ENCODE peak calls at places on chromosomes 13 and 19, in eight cellular contexts. P, F, O, I, G, B, Z and K are unnamed samples.

GRCh38 chr13:30824651-30825050 is 81.4 kb upstream of the MEDAG start:
- DNase-seq in P (no peak), F (no peak), O (no peak), I (no peak), G (no peak), B (no peak), Z (no peak), K (no peak)

GRCh38 chr13:85853161-85853894 is 54.1 kb upstream of the SLITRK6 start:
- DNase-seq in P (no peak), F (no peak), O (no peak), I (no peak), G (no peak), B (no peak), Z (no peak), K (no peak)

GRCh38 chr19:51025809-51026553 is 435 bp downstream of the KLK11 start:
- DNase-seq in P (no peak), F (no peak), O (no peak), I (no peak), G (no peak), B (no peak), Z (no peak), K (no peak)

GRCh38 chr13:45292176-45292575 is 48.8 kb downstream of the TPT1 start:
- DNase-seq in P (peak), F (no peak), O (no peak), I (no peak), G (no peak), B (no peak), Z (no peak), K (no peak)

GRCh38 chr19:41708481-41708880 is at the start of gene CEACAM5:
- DNase-seq in P (no peak), F (no peak), O (no peak), I (no peak), G (no peak), B (no peak), Z (no peak), K (no peak)

GRCh38 chr19:46000497-46001246 is 5.4 kb downstream of the CCDC61 start:
- DNase-seq in P (no peak), F (peak), O (peak), I (peak), G (peak), B (peak), Z (no peak), K (peak)

GRCh38 chr13:91031508-91031907 is 316.0 kb upstream of the MIR17HG start:
- DNase-seq in P (no peak), F (peak), O (no peak), I (no peak), G (no peak), B (no peak), Z (no peak), K (no peak)

GRCh38 chr13:112704634-112705145 is 14.9 kb downstream of the ATP11A start:
- DNase-seq in P (no peak), F (no peak), O (no peak), I (no peak), G (no peak), B (no peak), Z (no peak), K (no peak)

GRCh38 chr19:58059003-58059671 is at the start of gene ZNF135:
- DNase-seq in P (no peak), F (no peak), O (peak), I (peak), G (peak), B (no peak), Z (peak), K (no peak)

GRCh38 chr13:45863716-45864590 is 12.4 kb upstream of the SIAH3 start:
- DNase-seq in P (no peak), F (no peak), O (no peak), I (no peak), G (no peak), B (no peak), Z (no peak), K (no peak)

GRCh38 chr13:44125943-44126469 is 246.3 kb downstream of the LACC1 start:
- DNase-seq in P (no peak), F (no peak), O (no peak), I (no peak), G (no peak), B (no peak), Z (no peak), K (no peak)

GRCh38 chr19:15213715-15214381 is 13.1 kb upstream of the NOTCH3 start:
- DNase-seq in P (no peak), F (no peak), O (no peak), I (no peak), G (no peak), B (no peak), Z (no peak), K (no peak)

GRCh38 chr19:49857061-49857833 is 6.3 kb downstream of the PTOV1 start:
- DNase-seq in P (no peak), F (no peak), O (no peak), I (no peak), G (no peak), B (no peak), Z (no peak), K (no peak)

GRCh38 chr13:45807520-45808099 is 43.9 kb downstream of the SIAH3 start:
- DNase-seq in P (no peak), F (peak), O (no peak), I (no peak), G (no peak), B (peak), Z (no peak), K (no peak)

GRCh38 chr19:49106648-49107135 is 7.5 kb upstream of the LIN7B start:
- DNase-seq in P (no peak), F (peak), O (peak), I (no peak), G (peak), B (peak), Z (no peak), K (no peak)

GRCh38 chr13:63501702-63502101 is 2086.1 kb upstream of the PCDH20 start:
- DNase-seq in P (no peak), F (no peak), O (no peak), I (no peak), G (no peak), B (no peak), Z (no peak), K (no peak)

GRCh38 chr13:75486146-75486545 is 4.2 kb upstream of the TBC1D4 start:
- DNase-seq in P (no peak), F (no peak), O (no peak), I (no peak), G (no peak), B (no peak), Z (no peak), K (no peak)

GRCh38 chr13:102873653-102874052 is 27.8 kb downstream of the ERCC5 start:
- DNase-seq in P (no peak), F (no peak), O (no peak), I (no peak), G (no peak), B (no peak), Z (no peak), K (no peak)

GRCh38 chr13:32905063-32905863 is 111.0 kb upstream of the KL start:
- DNase-seq in P (no peak), F (peak), O (peak), I (no peak), G (no peak), B (peak), Z (no peak), K (no peak)

GRCh38 chr19:9586764-9587163 is 2.5 kb upstream of the ZNF121 start:
- DNase-seq in P (peak), F (peak), O (peak), I (peak), G (peak), B (peak), Z (peak), K (no peak)

GRCh38 chr19:1747285-1748114 is 5.8 kb upstream of the ONECUT3 start:
- DNase-seq in P (no peak), F (no peak), O (no peak), I (no peak), G (peak), B (no peak), Z (no peak), K (peak)

GRCh38 chr13:112966776-112967175 is 2.2 kb upstream of the MCF2L start:
- DNase-seq in P (no peak), F (no peak), O (no peak), I (no peak), G (no peak), B (no peak), Z (no peak), K (no peak)

GRCh38 chr19:17455711-17456123 is 5.0 kb downstream of the NXNL1 start:
- DNase-seq in P (no peak), F (no peak), O (no peak), I (no peak), G (no peak), B (no peak), Z (no peak), K (no peak)

GRCh38 chr13:19818223-19818842 is 35.6 kb upstream of the PSPC1 start:
- DNase-seq in P (no peak), F (peak), O (peak), I (no peak), G (no peak), B (no peak), Z (peak), K (no peak)